ENCODE peak calls at places on chromosomes 1 and 21, in nine cellular contexts. One of them, this sample, is unnamed.

GRCh38 chr1:5943373-5944068 is 48.7 kb downstream of the NPHP4 start:
- DNase-seq in activated CD4-positive, alpha-beta T cell treated with anti-CD3 and anti-CD28 coated beads for 4 hours: no peak
- DNase-seq in effector CD4-positive, alpha-beta T cell: no peak
- DNase-seq in neuronal stem cell: no peak
- DNase-seq in central memory CD8-positive, alpha-beta T cell: no peak
- DNase-seq in mesendoderm: no peak
- DNase-seq in NCI-H2029: no peak
- DNase-seq in activated T-cell treated with anti-CD3 and anti-CD28 coated beads, Interleukin-2, amount 50 U/mL, for 72 hours: no peak
- DNase-seq in AG08395: peak; percentile 37
- DNase-seq in this sample: peak; percentile 33

GRCh38 chr1:155261401-155261887 is 716 bp downstream of the SCAMP3 start:
- DNase-seq in activated CD4-positive, alpha-beta T cell treated with anti-CD3 and anti-CD28 coated beads for 4 hours: no peak
- DNase-seq in effector CD4-positive, alpha-beta T cell: no peak
- DNase-seq in neuronal stem cell: no peak
- DNase-seq in central memory CD8-positive, alpha-beta T cell: no peak
- DNase-seq in mesendoderm: no peak
- DNase-seq in NCI-H2029: no peak
- DNase-seq in activated T-cell treated with anti-CD3 and anti-CD28 coated beads, Interleukin-2, amount 50 U/mL, for 72 hours: no peak
- DNase-seq in AG08395: peak; percentile 25
- DNase-seq in this sample: peak; percentile 55

GRCh38 chr1:53062731-53063591 is 948 bp downstream of the PODN start:
- DNase-seq in activated CD4-positive, alpha-beta T cell treated with anti-CD3 and anti-CD28 coated beads for 4 hours: no peak
- DNase-seq in effector CD4-positive, alpha-beta T cell: no peak
- DNase-seq in neuronal stem cell: no peak
- DNase-seq in central memory CD8-positive, alpha-beta T cell: no peak
- DNase-seq in mesendoderm: no peak
- DNase-seq in NCI-H2029: no peak
- DNase-seq in activated T-cell treated with anti-CD3 and anti-CD28 coated beads, Interleukin-2, amount 50 U/mL, for 72 hours: no peak
- DNase-seq in AG08395: no peak
- DNase-seq in this sample: no peak

GRCh38 chr1:210087058-210087457 is 145.5 kb upstream of the SERTAD4 start:
- DNase-seq in activated CD4-positive, alpha-beta T cell treated with anti-CD3 and anti-CD28 coated beads for 4 hours: no peak
- DNase-seq in effector CD4-positive, alpha-beta T cell: no peak
- DNase-seq in neuronal stem cell: no peak
- DNase-seq in central memory CD8-positive, alpha-beta T cell: no peak
- DNase-seq in mesendoderm: no peak
- DNase-seq in NCI-H2029: no peak
- DNase-seq in activated T-cell treated with anti-CD3 and anti-CD28 coated beads, Interleukin-2, amount 50 U/mL, for 72 hours: no peak
- DNase-seq in AG08395: no peak
- DNase-seq in this sample: no peak

GRCh38 chr1:29243863-29244185 is 7.5 kb downstream of the PTPRU start:
- DNase-seq in activated CD4-positive, alpha-beta T cell treated with anti-CD3 and anti-CD28 coated beads for 4 hours: no peak
- DNase-seq in effector CD4-positive, alpha-beta T cell: no peak
- DNase-seq in neuronal stem cell: no peak
- DNase-seq in central memory CD8-positive, alpha-beta T cell: no peak
- DNase-seq in mesendoderm: no peak
- DNase-seq in NCI-H2029: no peak
- DNase-seq in activated T-cell treated with anti-CD3 and anti-CD28 coated beads, Interleukin-2, amount 50 U/mL, for 72 hours: no peak
- DNase-seq in AG08395: peak; percentile 70
- DNase-seq in this sample: no peak

GRCh38 chr1:206971029-206971655 is 882 bp upstream of the FCAMR start:
- DNase-seq in activated CD4-positive, alpha-beta T cell treated with anti-CD3 and anti-CD28 coated beads for 4 hours: no peak
- DNase-seq in effector CD4-positive, alpha-beta T cell: no peak
- DNase-seq in neuronal stem cell: no peak
- DNase-seq in central memory CD8-positive, alpha-beta T cell: no peak
- DNase-seq in mesendoderm: no peak
- DNase-seq in NCI-H2029: no peak
- DNase-seq in activated T-cell treated with anti-CD3 and anti-CD28 coated beads, Interleukin-2, amount 50 U/mL, for 72 hours: no peak
- DNase-seq in AG08395: no peak
- DNase-seq in this sample: no peak

GRCh38 chr1:67651031-67651430 is 34.0 kb upstream of the GADD45A start:
- DNase-seq in activated CD4-positive, alpha-beta T cell treated with anti-CD3 and anti-CD28 coated beads for 4 hours: no peak
- DNase-seq in effector CD4-positive, alpha-beta T cell: no peak
- DNase-seq in neuronal stem cell: no peak
- DNase-seq in central memory CD8-positive, alpha-beta T cell: no peak
- DNase-seq in mesendoderm: peak; percentile 56
- DNase-seq in NCI-H2029: no peak
- DNase-seq in activated T-cell treated with anti-CD3 and anti-CD28 coated beads, Interleukin-2, amount 50 U/mL, for 72 hours: no peak
- DNase-seq in AG08395: no peak
- DNase-seq in this sample: no peak

GRCh38 chr1:235399661-235400060 is 32.4 kb downstream of the TBCE start:
- DNase-seq in activated CD4-positive, alpha-beta T cell treated with anti-CD3 and anti-CD28 coated beads for 4 hours: no peak
- DNase-seq in effector CD4-positive, alpha-beta T cell: no peak
- DNase-seq in neuronal stem cell: no peak
- DNase-seq in central memory CD8-positive, alpha-beta T cell: no peak
- DNase-seq in mesendoderm: no peak
- DNase-seq in NCI-H2029: no peak
- DNase-seq in activated T-cell treated with anti-CD3 and anti-CD28 coated beads, Interleukin-2, amount 50 U/mL, for 72 hours: no peak
- DNase-seq in AG08395: no peak
- DNase-seq in this sample: no peak

GRCh38 chr21:26956216-26956615 is 10.7 kb downstream of the ADAMTS5 start:
- DNase-seq in activated CD4-positive, alpha-beta T cell treated with anti-CD3 and anti-CD28 coated beads for 4 hours: no peak
- DNase-seq in effector CD4-positive, alpha-beta T cell: no peak
- DNase-seq in neuronal stem cell: no peak
- DNase-seq in central memory CD8-positive, alpha-beta T cell: no peak
- DNase-seq in mesendoderm: no peak
- DNase-seq in NCI-H2029: no peak
- DNase-seq in activated T-cell treated with anti-CD3 and anti-CD28 coated beads, Interleukin-2, amount 50 U/mL, for 72 hours: no peak
- DNase-seq in AG08395: no peak
- DNase-seq in this sample: no peak

GRCh38 chr1:153968972-153969371 is 1.3 kb downstream of the CREB3L4 start:
- DNase-seq in activated CD4-positive, alpha-beta T cell treated with anti-CD3 and anti-CD28 coated beads for 4 hours: no peak
- DNase-seq in effector CD4-positive, alpha-beta T cell: no peak
- DNase-seq in neuronal stem cell: no peak
- DNase-seq in central memory CD8-positive, alpha-beta T cell: no peak
- DNase-seq in mesendoderm: no peak
- DNase-seq in NCI-H2029: no peak
- DNase-seq in activated T-cell treated with anti-CD3 and anti-CD28 coated beads, Interleukin-2, amount 50 U/mL, for 72 hours: no peak
- DNase-seq in AG08395: no peak
- DNase-seq in this sample: no peak

GRCh38 chr1:147851149-147851548 is 51.4 kb upstream of the GJA8 start:
- DNase-seq in activated CD4-positive, alpha-beta T cell treated with anti-CD3 and anti-CD28 coated beads for 4 hours: no peak
- DNase-seq in effector CD4-positive, alpha-beta T cell: no peak
- DNase-seq in neuronal stem cell: no peak
- DNase-seq in central memory CD8-positive, alpha-beta T cell: no peak
- DNase-seq in mesendoderm: no peak
- DNase-seq in NCI-H2029: no peak
- DNase-seq in activated T-cell treated with anti-CD3 and anti-CD28 coated beads, Interleukin-2, amount 50 U/mL, for 72 hours: no peak
- DNase-seq in AG08395: no peak
- DNase-seq in this sample: no peak

GRCh38 chr1:1001631-1002300 is 1.9 kb upstream of the HES4 start:
- DNase-seq in activated CD4-positive, alpha-beta T cell treated with anti-CD3 and anti-CD28 coated beads for 4 hours: peak; percentile 54
- DNase-seq in effector CD4-positive, alpha-beta T cell: peak; percentile 52
- DNase-seq in neuronal stem cell: peak; percentile 76
- DNase-seq in central memory CD8-positive, alpha-beta T cell: no peak
- DNase-seq in mesendoderm: peak; percentile 75
- DNase-seq in NCI-H2029: no peak
- DNase-seq in activated T-cell treated with anti-CD3 and anti-CD28 coated beads, Interleukin-2, amount 50 U/mL, for 72 hours: peak; percentile 89
- DNase-seq in AG08395: peak; percentile 88
- DNase-seq in this sample: peak; percentile 77

GRCh38 chr1:172566196-172566997 is 33.4 kb downstream of the SUCO start:
- DNase-seq in activated CD4-positive, alpha-beta T cell treated with anti-CD3 and anti-CD28 coated beads for 4 hours: no peak
- DNase-seq in effector CD4-positive, alpha-beta T cell: no peak
- DNase-seq in neuronal stem cell: no peak
- DNase-seq in central memory CD8-positive, alpha-beta T cell: no peak
- DNase-seq in mesendoderm: peak; percentile 47
- DNase-seq in NCI-H2029: no peak
- DNase-seq in activated T-cell treated with anti-CD3 and anti-CD28 coated beads, Interleukin-2, amount 50 U/mL, for 72 hours: no peak
- DNase-seq in AG08395: no peak
- DNase-seq in this sample: no peak

GRCh38 chr21:38769253-38769780 is 36.4 kb upstream of the ETS2 start:
- DNase-seq in activated CD4-positive, alpha-beta T cell treated with anti-CD3 and anti-CD28 coated beads for 4 hours: no peak
- DNase-seq in effector CD4-positive, alpha-beta T cell: no peak
- DNase-seq in neuronal stem cell: no peak
- DNase-seq in central memory CD8-positive, alpha-beta T cell: no peak
- DNase-seq in mesendoderm: no peak
- DNase-seq in NCI-H2029: peak; percentile 13
- DNase-seq in activated T-cell treated with anti-CD3 and anti-CD28 coated beads, Interleukin-2, amount 50 U/mL, for 72 hours: peak; percentile 60
- DNase-seq in AG08395: no peak
- DNase-seq in this sample: peak; percentile 58

GRCh38 chr1:10537082-10537766 is 62.5 kb downstream of the PEX14 start:
- DNase-seq in activated CD4-positive, alpha-beta T cell treated with anti-CD3 and anti-CD28 coated beads for 4 hours: no peak
- DNase-seq in effector CD4-positive, alpha-beta T cell: no peak
- DNase-seq in neuronal stem cell: no peak
- DNase-seq in central memory CD8-positive, alpha-beta T cell: no peak
- DNase-seq in mesendoderm: no peak
- DNase-seq in NCI-H2029: peak; percentile 75
- DNase-seq in activated T-cell treated with anti-CD3 and anti-CD28 coated beads, Interleukin-2, amount 50 U/mL, for 72 hours: no peak
- DNase-seq in AG08395: no peak
- DNase-seq in this sample: no peak

GRCh38 chr1:228094432-228095016 is 8.6 kb downstream of the C1orf35 start:
- DNase-seq in activated CD4-positive, alpha-beta T cell treated with anti-CD3 and anti-CD28 coated beads for 4 hours: no peak
- DNase-seq in effector CD4-positive, alpha-beta T cell: no peak
- DNase-seq in neuronal stem cell: no peak
- DNase-seq in central memory CD8-positive, alpha-beta T cell: no peak
- DNase-seq in mesendoderm: no peak
- DNase-seq in NCI-H2029: no peak
- DNase-seq in activated T-cell treated with anti-CD3 and anti-CD28 coated beads, Interleukin-2, amount 50 U/mL, for 72 hours: no peak
- DNase-seq in AG08395: no peak
- DNase-seq in this sample: peak; percentile 25

GRCh38 chr1:94739521-94740061 is 80.6 kb upstream of the SLC44A3 start:
- DNase-seq in activated CD4-positive, alpha-beta T cell treated with anti-CD3 and anti-CD28 coated beads for 4 hours: no peak
- DNase-seq in effector CD4-positive, alpha-beta T cell: no peak
- DNase-seq in neuronal stem cell: no peak
- DNase-seq in central memory CD8-positive, alpha-beta T cell: no peak
- DNase-seq in mesendoderm: no peak
- DNase-seq in NCI-H2029: no peak
- DNase-seq in activated T-cell treated with anti-CD3 and anti-CD28 coated beads, Interleukin-2, amount 50 U/mL, for 72 hours: no peak
- DNase-seq in AG08395: peak; percentile 90
- DNase-seq in this sample: no peak

GRCh38 chr1:107549152-107549810 is 408.4 kb downstream of the NTNG1 start:
- DNase-seq in activated CD4-positive, alpha-beta T cell treated with anti-CD3 and anti-CD28 coated beads for 4 hours: no peak
- DNase-seq in effector CD4-positive, alpha-beta T cell: no peak
- DNase-seq in neuronal stem cell: no peak
- DNase-seq in central memory CD8-positive, alpha-beta T cell: no peak
- DNase-seq in mesendoderm: no peak
- DNase-seq in NCI-H2029: no peak
- DNase-seq in activated T-cell treated with anti-CD3 and anti-CD28 coated beads, Interleukin-2, amount 50 U/mL, for 72 hours: no peak
- DNase-seq in AG08395: no peak
- DNase-seq in this sample: no peak

GRCh38 chr1:207920481-207921050 is 9.6 kb upstream of the CD34 start:
- DNase-seq in activated CD4-positive, alpha-beta T cell treated with anti-CD3 and anti-CD28 coated beads for 4 hours: no peak
- DNase-seq in effector CD4-positive, alpha-beta T cell: no peak
- DNase-seq in neuronal stem cell: no peak
- DNase-seq in central memory CD8-positive, alpha-beta T cell: no peak
- DNase-seq in mesendoderm: no peak
- DNase-seq in NCI-H2029: no peak
- DNase-seq in activated T-cell treated with anti-CD3 and anti-CD28 coated beads, Interleukin-2, amount 50 U/mL, for 72 hours: no peak
- DNase-seq in AG08395: peak; percentile 18
- DNase-seq in this sample: no peak

GRCh38 chr1:245972476-245972875 is 534.6 kb downstream of the SMYD3 start:
- DNase-seq in activated CD4-positive, alpha-beta T cell treated with anti-CD3 and anti-CD28 coated beads for 4 hours: no peak
- DNase-seq in effector CD4-positive, alpha-beta T cell: no peak
- DNase-seq in neuronal stem cell: no peak
- DNase-seq in central memory CD8-positive, alpha-beta T cell: no peak
- DNase-seq in mesendoderm: peak; percentile 4
- DNase-seq in NCI-H2029: no peak
- DNase-seq in activated T-cell treated with anti-CD3 and anti-CD28 coated beads, Interleukin-2, amount 50 U/mL, for 72 hours: no peak
- DNase-seq in AG08395: no peak
- DNase-seq in this sample: no peak

GRCh38 chr1:54818461-54819194 is 17.5 kb upstream of the TTC22 start:
- DNase-seq in activated CD4-positive, alpha-beta T cell treated with anti-CD3 and anti-CD28 coated beads for 4 hours: no peak
- DNase-seq in effector CD4-positive, alpha-beta T cell: no peak
- DNase-seq in neuronal stem cell: no peak
- DNase-seq in central memory CD8-positive, alpha-beta T cell: no peak
- DNase-seq in mesendoderm: no peak
- DNase-seq in NCI-H2029: no peak
- DNase-seq in activated T-cell treated with anti-CD3 and anti-CD28 coated beads, Interleukin-2, amount 50 U/mL, for 72 hours: no peak
- DNase-seq in AG08395: no peak
- DNase-seq in this sample: no peak

GRCh38 chr1:205144751-205145150 is 23.0 kb upstream of the RBBP5 start:
- DNase-seq in activated CD4-positive, alpha-beta T cell treated with anti-CD3 and anti-CD28 coated beads for 4 hours: no peak
- DNase-seq in effector CD4-positive, alpha-beta T cell: no peak
- DNase-seq in neuronal stem cell: no peak
- DNase-seq in central memory CD8-positive, alpha-beta T cell: no peak
- DNase-seq in mesendoderm: no peak
- DNase-seq in NCI-H2029: no peak
- DNase-seq in activated T-cell treated with anti-CD3 and anti-CD28 coated beads, Interleukin-2, amount 50 U/mL, for 72 hours: no peak
- DNase-seq in AG08395: peak; percentile 69
- DNase-seq in this sample: no peak

GRCh38 chr1:3320246-3321152 is 134.0 kb upstream of the ARHGEF16 start:
- DNase-seq in activated CD4-positive, alpha-beta T cell treated with anti-CD3 and anti-CD28 coated beads for 4 hours: no peak
- DNase-seq in effector CD4-positive, alpha-beta T cell: no peak
- DNase-seq in neuronal stem cell: no peak
- DNase-seq in central memory CD8-positive, alpha-beta T cell: no peak
- DNase-seq in mesendoderm: peak; percentile 66
- DNase-seq in NCI-H2029: no peak
- DNase-seq in activated T-cell treated with anti-CD3 and anti-CD28 coated beads, Interleukin-2, amount 50 U/mL, for 72 hours: no peak
- DNase-seq in AG08395: no peak
- DNase-seq in this sample: no peak

GRCh38 chr1:151655362-151655761 is 43.5 kb downstream of the SNX27 start:
- DNase-seq in activated CD4-positive, alpha-beta T cell treated with anti-CD3 and anti-CD28 coated beads for 4 hours: no peak
- DNase-seq in effector CD4-positive, alpha-beta T cell: no peak
- DNase-seq in neuronal stem cell: no peak
- DNase-seq in central memory CD8-positive, alpha-beta T cell: no peak
- DNase-seq in mesendoderm: no peak
- DNase-seq in NCI-H2029: no peak
- DNase-seq in activated T-cell treated with anti-CD3 and anti-CD28 coated beads, Interleukin-2, amount 50 U/mL, for 72 hours: no peak
- DNase-seq in AG08395: no peak
- DNase-seq in this sample: no peak

GRCh38 chr1:85343213-85343611 is 66.8 kb upstream of the BCL10 start:
- DNase-seq in activated CD4-positive, alpha-beta T cell treated with anti-CD3 and anti-CD28 coated beads for 4 hours: no peak
- DNase-seq in effector CD4-positive, alpha-beta T cell: no peak
- DNase-seq in neuronal stem cell: no peak
- DNase-seq in central memory CD8-positive, alpha-beta T cell: no peak
- DNase-seq in mesendoderm: no peak
- DNase-seq in NCI-H2029: no peak
- DNase-seq in activated T-cell treated with anti-CD3 and anti-CD28 coated beads, Interleukin-2, amount 50 U/mL, for 72 hours: no peak
- DNase-seq in AG08395: peak; percentile 18
- DNase-seq in this sample: no peak

GRCh38 chr1:191668525-191668924 is 489.7 kb upstream of the RGS18 start:
- DNase-seq in activated CD4-positive, alpha-beta T cell treated with anti-CD3 and anti-CD28 coated beads for 4 hours: no peak
- DNase-seq in effector CD4-positive, alpha-beta T cell: no peak
- DNase-seq in neuronal stem cell: no peak
- DNase-seq in central memory CD8-positive, alpha-beta T cell: no peak
- DNase-seq in mesendoderm: no peak
- DNase-seq in NCI-H2029: no peak
- DNase-seq in activated T-cell treated with anti-CD3 and anti-CD28 coated beads, Interleukin-2, amount 50 U/mL, for 72 hours: no peak
- DNase-seq in AG08395: no peak
- DNase-seq in this sample: no peak

GRCh38 chr1:44707959-44708831 is 22.8 kb downstream of the RNU5D-1 start:
- DNase-seq in activated CD4-positive, alpha-beta T cell treated with anti-CD3 and anti-CD28 coated beads for 4 hours: peak; percentile 40
- DNase-seq in effector CD4-positive, alpha-beta T cell: no peak
- DNase-seq in neuronal stem cell: no peak
- DNase-seq in central memory CD8-positive, alpha-beta T cell: no peak
- DNase-seq in mesendoderm: peak; percentile 70
- DNase-seq in NCI-H2029: peak; percentile 63
- DNase-seq in activated T-cell treated with anti-CD3 and anti-CD28 coated beads, Interleukin-2, amount 50 U/mL, for 72 hours: peak; percentile 35
- DNase-seq in AG08395: peak; percentile 71
- DNase-seq in this sample: peak; percentile 50

GRCh38 chr1:211643324-211644212 is 31.9 kb downstream of the NEK2 start:
- DNase-seq in activated CD4-positive, alpha-beta T cell treated with anti-CD3 and anti-CD28 coated beads for 4 hours: no peak
- DNase-seq in effector CD4-positive, alpha-beta T cell: no peak
- DNase-seq in neuronal stem cell: no peak
- DNase-seq in central memory CD8-positive, alpha-beta T cell: no peak
- DNase-seq in mesendoderm: peak; percentile 42
- DNase-seq in NCI-H2029: peak; percentile 60
- DNase-seq in activated T-cell treated with anti-CD3 and anti-CD28 coated beads, Interleukin-2, amount 50 U/mL, for 72 hours: no peak
- DNase-seq in AG08395: no peak
- DNase-seq in this sample: peak; percentile 42

GRCh38 chr1:15734901-15735300 is 1.2 kb upstream of the SLC25A34 start:
- DNase-seq in activated CD4-positive, alpha-beta T cell treated with anti-CD3 and anti-CD28 coated beads for 4 hours: no peak
- DNase-seq in effector CD4-positive, alpha-beta T cell: no peak
- DNase-seq in neuronal stem cell: no peak
- DNase-seq in central memory CD8-positive, alpha-beta T cell: no peak
- DNase-seq in mesendoderm: no peak
- DNase-seq in NCI-H2029: no peak
- DNase-seq in activated T-cell treated with anti-CD3 and anti-CD28 coated beads, Interleukin-2, amount 50 U/mL, for 72 hours: no peak
- DNase-seq in AG08395: no peak
- DNase-seq in this sample: no peak

GRCh38 chr1:107523736-107524135 is 382.9 kb downstream of the NTNG1 start:
- DNase-seq in activated CD4-positive, alpha-beta T cell treated with anti-CD3 and anti-CD28 coated beads for 4 hours: no peak
- DNase-seq in effector CD4-positive, alpha-beta T cell: no peak
- DNase-seq in neuronal stem cell: peak; percentile 40
- DNase-seq in central memory CD8-positive, alpha-beta T cell: no peak
- DNase-seq in mesendoderm: peak; percentile 21
- DNase-seq in NCI-H2029: no peak
- DNase-seq in activated T-cell treated with anti-CD3 and anti-CD28 coated beads, Interleukin-2, amount 50 U/mL, for 72 hours: no peak
- DNase-seq in AG08395: no peak
- DNase-seq in this sample: no peak

GRCh38 chr1:210688482-210689233 is 360.0 kb downstream of the HHAT start:
- DNase-seq in activated CD4-positive, alpha-beta T cell treated with anti-CD3 and anti-CD28 coated beads for 4 hours: no peak
- DNase-seq in effector CD4-positive, alpha-beta T cell: no peak
- DNase-seq in neuronal stem cell: no peak
- DNase-seq in central memory CD8-positive, alpha-beta T cell: no peak
- DNase-seq in mesendoderm: no peak
- DNase-seq in NCI-H2029: no peak
- DNase-seq in activated T-cell treated with anti-CD3 and anti-CD28 coated beads, Interleukin-2, amount 50 U/mL, for 72 hours: no peak
- DNase-seq in AG08395: peak; percentile 22
- DNase-seq in this sample: no peak